ENCODE peak calls at places on chromosomes 16 and 17, in five cellular contexts. J is mammary epithelial cell, B is fibroblast of lung, X is H9, A is neuronal stem cell. I is an unnamed sample.

GRCh38 chr17:4269915-4270314 is 6.1 kb upstream of the ANKFY1 start:
- DNase-seq in B (no peak), A (no peak), J (no peak), X (no peak), I (no peak)

GRCh38 chr16:10787304-10787703 is 31.3 kb downstream of the TVP23A start:
- DNase-seq in B (no peak), X (no peak), A (peak), J (no peak), I (peak)

GRCh38 chr17:36136031-36136430 is 32.4 kb downstream of the CCL4 start:
- DNase-seq in A (no peak), X (no peak), B (no peak), J (no peak), I (no peak)

GRCh38 chr17:9878791-9879525 is 26.1 kb downstream of the RCVRN start:
- DNase-seq in X (no peak), A (no peak), B (peak), J (no peak), I (no peak)

GRCh38 chr17:42347198-42347597 is 41.0 kb downstream of the STAT3 start:
- DNase-seq in X (no peak), A (no peak), B (peak), J (peak), I (no peak)

GRCh38 chr17:10186771-10187425 is 11.5 kb downstream of the GAS7 start:
- DNase-seq in B (no peak), J (no peak), A (no peak), X (no peak), I (no peak)

GRCh38 chr17:80210348-80211108 is 9.6 kb downstream of the SGSH start:
- DNase-seq in A (no peak), X (no peak), B (no peak), J (no peak), I (no peak)

GRCh38 chr16:73447850-73448249 is 399.9 kb upstream of the ZFHX3 start:
- DNase-seq in J (no peak), B (no peak), X (no peak), A (no peak), I (no peak)

GRCh38 chr17:75476274-75476673 is 19.8 kb downstream of the TMEM94 start:
- DNase-seq in J (no peak), A (no peak), X (no peak), B (peak), I (no peak)

GRCh38 chr16:16925432-16925831 is 545.3 kb downstream of the XYLT1 start:
- DNase-seq in B (no peak), J (no peak), X (no peak), A (no peak), I (no peak)

GRCh38 chr16:2937170-2937569 is 25.4 kb downstream of the FLYWCH1 start:
- DNase-seq in A (no peak), B (no peak), J (no peak), X (no peak), I (no peak)

GRCh38 chr16:3157229-3158013 is 22.6 kb downstream of the ZNF213 start:
- DNase-seq in X (peak), J (peak), B (peak), A (peak), I (peak)

GRCh38 chr16:53234836-53235235 is 180.0 kb downstream of the CHD9 start:
- DNase-seq in X (no peak), A (no peak), J (no peak), B (no peak), I (no peak)

GRCh38 chr17:82734987-82735866 is at the start of gene FN3K:
- DNase-seq in X (peak), B (peak), A (peak), J (peak), I (no peak)

GRCh38 chr17:63487014-63487339 is 10.1 kb downstream of the ACE start:
- DNase-seq in B (no peak), X (no peak), J (no peak), A (no peak), I (no peak)

GRCh38 chr17:76696763-76697701 is 13.7 kb downstream of the MXRA7 start:
- DNase-seq in A (no peak), J (no peak), B (no peak), X (no peak), I (no peak)

GRCh38 chr16:69833357-69833781 is 71.2 kb downstream of the WWP2 start:
- DNase-seq in X (no peak), A (no peak), B (peak), J (no peak), I (no peak)

GRCh38 chr17:76441681-76442340 is 11.1 kb downstream of the UBE2O start:
- DNase-seq in B (no peak), X (peak), A (no peak), J (no peak), I (no peak)

GRCh38 chr16:25177831-25178688 is 38.7 kb upstream of the AQP8 start:
- DNase-seq in B (peak), J (no peak), X (no peak), A (no peak), I (peak)

GRCh38 chr17:7041607-7042506 is 2.0 kb downstream of the SLC16A11 start:
- DNase-seq in X (peak), A (no peak), B (no peak), J (no peak), I (no peak)

GRCh38 chr17:21125862-21126261 is 902 bp upstream of the DHRS7B start:
- DNase-seq in B (no peak), J (no peak), X (no peak), A (no peak), I (peak)

GRCh38 chr16:12459993-12460392 is 343.7 kb downstream of the CPPED1 start:
- DNase-seq in A (no peak), X (no peak), J (no peak), B (no peak), I (no peak)

GRCh38 chr17:66526827-66527226 is 224.4 kb downstream of the PRKCA start:
- DNase-seq in J (no peak), B (no peak), X (no peak), A (no peak), I (no peak)

GRCh38 chr17:42629420-42630009 is 20.0 kb downstream of the TUBG1 start:
- DNase-seq in X (no peak), J (peak), B (no peak), A (no peak), I (no peak)

GRCh38 chr17:35596530-35597233 is 9.6 kb downstream of the AP2B1 start:
- DNase-seq in B (no peak), A (no peak), X (peak), J (no peak), I (no peak)

GRCh38 chr16:66481081-66481942 is 54.2 kb downstream of the BEAN1 start:
- DNase-seq in A (no peak), X (peak), J (no peak), B (no peak), I (no peak)

GRCh38 chr17:34167359-34167758 is 87.7 kb upstream of the CCL2 start:
- DNase-seq in A (no peak), J (no peak), X (no peak), B (peak), I (no peak)

DNA sequence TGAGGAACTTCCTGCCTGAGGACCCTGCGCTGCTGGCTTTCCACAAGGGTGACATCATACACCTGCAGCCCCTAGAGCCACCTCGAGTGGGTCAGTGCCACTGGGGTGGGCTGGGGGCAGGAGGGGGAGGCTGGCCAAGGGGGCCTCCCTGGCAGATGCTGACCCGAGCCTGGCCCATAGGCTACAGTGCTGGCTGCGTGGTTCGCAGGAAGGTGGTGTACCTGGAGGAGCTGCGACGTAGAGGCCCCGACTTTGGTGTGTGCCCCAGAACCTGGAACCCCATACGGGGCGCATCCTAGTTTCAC is 26.7 kb upstream of the ALKBH5 start:
- DNase-seq in J (no peak), A (no peak), X (no peak), B (no peak), I (no peak)
- H2AFZ ChIP-seq in J (no peak), A (no peak), X (no peak), B (no peak), I (no peak)

DNA sequence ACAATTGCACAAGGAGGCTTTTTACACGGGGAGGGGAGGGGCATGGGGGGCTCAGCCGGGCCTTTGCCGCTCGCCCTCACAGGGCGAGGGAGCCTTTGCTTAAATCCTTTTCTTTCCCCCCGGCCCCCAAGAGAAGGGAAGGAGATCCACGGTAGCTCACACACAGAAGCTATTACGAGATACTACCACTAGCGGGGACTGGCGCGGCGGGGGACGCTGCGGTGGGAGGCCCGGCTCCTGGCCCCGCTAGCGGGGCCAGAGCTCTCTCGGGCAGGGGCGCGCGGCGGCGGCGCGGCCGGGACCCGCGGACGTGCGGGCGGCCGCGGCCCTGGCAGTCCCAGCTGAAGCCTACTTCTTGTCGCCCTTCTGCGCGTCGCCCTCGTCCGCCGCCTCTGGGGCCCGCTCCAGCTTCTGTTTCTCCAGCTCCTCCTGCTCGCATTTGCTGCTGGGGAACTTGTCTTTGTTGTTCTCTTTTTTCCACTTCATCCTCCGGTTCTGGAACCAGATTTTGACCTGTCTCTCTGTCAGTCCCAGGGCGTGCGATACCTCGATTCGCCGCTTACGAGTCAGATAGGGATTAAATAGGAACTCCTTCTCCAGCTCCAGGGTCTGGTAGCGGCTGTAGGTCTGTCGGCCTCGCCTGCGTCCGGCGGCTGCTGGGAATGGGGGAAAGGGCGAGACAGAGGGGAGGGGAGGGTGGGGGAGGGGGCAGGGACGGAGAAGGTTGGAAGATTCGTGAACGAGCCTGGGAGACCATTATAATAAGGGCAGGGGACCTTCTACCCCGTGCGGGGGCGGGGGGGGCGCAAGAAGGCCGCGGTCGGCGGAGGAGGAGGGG is 2.0 kb downstream of the HOXB8 start:
- DNase-seq in A (no peak), B (peak), J (peak), X (peak), I (peak)
- H2AFZ ChIP-seq in A (peak), B (peak), J (peak), X (no peak), I (peak)

GRCh38 chr17:78622491-78623265 is 45.5 kb upstream of the DNAH17 start:
- DNase-seq in B (no peak), A (no peak), X (no peak), J (no peak), I (no peak)

GRCh38 chr17:78621720-78622490 is 44.7 kb upstream of the DNAH17 start:
- DNase-seq in J (no peak), X (no peak), B (no peak), A (no peak), I (no peak)

GRCh38 chr17:78619334-78619733 is 42.1 kb upstream of the DNAH17 start:
- DNase-seq in X (no peak), B (no peak), A (no peak), J (no peak), I (no peak)

GRCh38 chr17:78618264-78619066 is 41.3 kb upstream of the DNAH17 start:
- DNase-seq in J (no peak), B (no peak), X (no peak), A (no peak), I (no peak)

GRCh38 chr17:78620099-78620498 is 42.9 kb upstream of the DNAH17 start:
- DNase-seq in B (no peak), X (no peak), A (no peak), J (no peak), I (no peak)
- H2AFZ ChIP-seq in B (no peak), X (no peak), A (no peak), J (no peak), I (no peak)

DNA sequence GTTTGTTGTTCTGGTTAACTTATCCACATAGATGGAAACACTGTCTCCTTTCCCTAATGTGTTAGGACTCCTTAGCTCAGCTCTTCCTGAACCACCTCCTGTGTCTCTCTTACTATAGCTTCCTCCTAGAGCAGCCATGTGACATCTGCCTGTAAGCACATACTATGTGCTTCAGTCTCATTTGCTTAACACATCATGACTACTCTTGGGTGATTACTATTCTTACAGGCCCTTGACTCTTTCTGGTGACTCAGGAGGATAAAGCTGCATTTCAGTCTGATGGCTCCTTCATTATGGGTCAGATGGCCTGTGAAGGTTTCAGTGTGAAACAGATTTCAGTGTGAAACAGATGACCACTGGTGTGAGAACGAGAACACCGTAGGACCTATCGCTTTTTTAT is 320 bp upstream of the KRTAP4-2 start:
- DNase-seq in X (no peak), A (no peak), B (no peak), J (peak), I (no peak)
- H2AFZ ChIP-seq in X (no peak), A (no peak), B (peak), J (no peak), I (no peak)

GRCh38 chr16:88768041-88768876 is 16.8 kb downstream of the PIEZO1 start:
- DNase-seq in A (no peak), X (no peak), B (peak), J (no peak), I (no peak)
- H2AFZ ChIP-seq in A (peak), X (no peak), B (no peak), J (no peak), I (no peak)

GRCh38 chr17:45144199-45145034 is 3.9 kb upstream of the HEXIM1 start:
- DNase-seq in B (no peak), J (no peak), A (no peak), X (peak), I (no peak)
- H2AFZ ChIP-seq in B (no peak), J (peak), A (peak), X (no peak), I (no peak)

GRCh38 chr17:56367381-56367780 is 214.1 kb downstream of the ANKFN1 start:
- DNase-seq in J (no peak), A (peak), X (no peak), B (no peak), I (no peak)
- H2AFZ ChIP-seq in J (no peak), A (no peak), X (peak), B (no peak), I (no peak)

GRCh38 chr17:11925271-11926021 is 71.8 kb downstream of the ZNF18 start:
- DNase-seq in B (no peak), A (no peak), X (no peak), J (no peak), I (no peak)
- H2AFZ ChIP-seq in B (no peak), A (peak), X (no peak), J (no peak), I (no peak)

GRCh38 chr17:53496356-53496755 is 326.4 kb upstream of the KIF2B start:
- DNase-seq in A (peak), X (no peak), J (no peak), B (no peak), I (no peak)

GRCh38 chr17:53499277-53499676 is 323.4 kb upstream of the KIF2B start:
- DNase-seq in X (no peak), A (no peak), B (no peak), J (no peak), I (no peak)
- H2AFZ ChIP-seq in X (no peak), A (no peak), B (no peak), J (no peak), I (no peak)

GRCh38 chr16:56921571-56921970 is 10.4 kb upstream of the HERPUD1 start:
- DNase-seq in B (no peak), A (no peak), X (no peak), J (no peak), I (no peak)

GRCh38 chr16:56916571-56917403 is 15.2 kb upstream of the HERPUD1 start:
- DNase-seq in B (no peak), J (no peak), X (no peak), A (no peak), I (peak)

GRCh38 chr16:56915311-56916105 is 16.4 kb upstream of the HERPUD1 start:
- DNase-seq in A (no peak), J (no peak), B (peak), X (no peak), I (no peak)

GRCh38 chr16:56918467-56919012 is 13.4 kb upstream of the HERPUD1 start:
- DNase-seq in X (no peak), A (no peak), B (no peak), J (no peak), I (no peak)

DNA sequence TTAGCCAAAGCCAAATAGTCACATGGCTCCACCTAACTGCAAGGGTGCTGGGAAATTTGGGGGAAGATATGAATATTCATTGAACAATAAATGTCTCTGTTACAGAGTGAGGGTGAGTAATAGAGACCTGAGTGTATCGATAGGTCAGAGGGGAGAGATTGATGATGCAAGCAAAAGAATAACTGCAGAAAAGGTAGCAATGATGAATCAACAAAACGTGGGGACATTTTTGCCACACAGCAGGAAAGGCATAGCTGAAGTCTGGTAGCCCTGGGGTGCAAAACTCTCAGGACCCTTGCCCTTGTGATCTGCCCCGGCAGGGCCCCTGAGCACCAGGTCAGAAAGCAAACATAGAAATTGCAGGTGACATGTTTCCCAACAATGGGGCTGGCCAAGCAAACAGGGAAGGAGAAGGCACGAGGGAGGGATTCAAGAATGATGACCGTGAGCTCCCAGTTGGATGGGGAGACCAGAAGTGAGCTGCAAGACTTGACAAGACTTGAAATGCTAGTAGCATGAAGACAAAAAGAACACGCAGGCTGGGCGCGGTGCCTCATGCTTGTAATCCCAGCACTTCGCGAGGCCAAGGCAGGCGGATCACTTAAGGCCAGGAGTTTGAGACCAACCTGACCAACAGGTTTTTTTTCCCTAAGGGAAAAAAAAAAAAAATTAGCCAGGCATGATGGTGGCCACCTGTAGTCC is 12.7 kb upstream of the HERPUD1 start:
- DNase-seq in X (no peak), J (peak), A (no peak), B (no peak), I (no peak)
- H2AFZ ChIP-seq in X (no peak), J (peak), A (no peak), B (no peak), I (no peak)